ENCODE peak calls at places on chromosome 12, in ten cellular contexts. Z, Q, W, E, A, L, V, Y, T and P are unnamed samples.
A peak's percentile ranks its signal among the peaks of the same experiment; 100 is the strongest.

GRCh38 chr12:121189061-121189886 is 20.7 kb upstream of the P2RX4 start:
- DNase-seq in Z (no peak), Q (no peak), W (no peak), E (no peak), A (no peak), L (no peak), V (no peak), Y (no peak), T (no peak), P (peak; percentile 31)

GRCh38 chr12:16095531-16096110 is 181.9 kb downstream of the SLC15A5 start:
- DNase-seq in Z (no peak), Q (no peak), W (no peak), E (no peak), A (no peak), L (no peak), V (no peak), Y (no peak), T (no peak), P (no peak)

GRCh38 chr12:45039757-45040156 is 11.1 kb downstream of the DBX2 start:
- DNase-seq in Z (no peak), Q (no peak), W (no peak), E (no peak), A (no peak), L (no peak), V (no peak), Y (no peak), T (no peak), P (no peak)

GRCh38 chr12:40158592-40159111 is 52.8 kb upstream of the SLC2A13 start:
- DNase-seq in Z (no peak), Q (no peak), W (no peak), E (no peak), A (no peak), L (no peak), V (no peak), Y (no peak), T (no peak), P (no peak)

GRCh38 chr12:18345021-18345735 is 83.9 kb downstream of the PIK3C2G start:
- DNase-seq in Z (no peak), Q (no peak), W (no peak), E (no peak), A (no peak), L (no peak), V (no peak), Y (no peak), T (no peak), P (peak; percentile 9)

GRCh38 chr12:126507231-126507630 is 1442.0 kb downstream of the AACS start:
- DNase-seq in Z (no peak), Q (no peak), W (no peak), E (no peak), A (no peak), L (no peak), V (no peak), Y (no peak), T (no peak), P (no peak)

GRCh38 chr12:59649203-59649602 is 53.4 kb downstream of the SLC16A7 start:
- DNase-seq in Z (no peak), Q (no peak), W (no peak), E (no peak), A (no peak), L (no peak), V (no peak), Y (no peak), T (no peak), P (peak; percentile 7)

GRCh38 chr12:118328486-118329340 is 44.0 kb downstream of the TAOK3 start:
- DNase-seq in Z (no peak), Q (no peak), W (no peak), E (no peak), A (no peak), L (no peak), V (no peak), Y (no peak), T (no peak), P (no peak)

GRCh38 chr12:107450541-107450940 is 235.1 kb upstream of the PWP1 start:
- DNase-seq in Z (no peak), Q (no peak), W (no peak), E (no peak), A (no peak), L (peak; percentile 36), V (no peak), Y (no peak), T (no peak), P (no peak)

GRCh38 chr12:11727133-11727664 is 77.7 kb downstream of the ETV6 start:
- DNase-seq in Z (peak; percentile 49), Q (peak; percentile 33), W (no peak), E (no peak), A (no peak), L (no peak), V (no peak), Y (peak; percentile 14), T (no peak), P (peak; percentile 67)

GRCh38 chr12:82461851-82462250 is 103.5 kb downstream of the METTL25 start:
- DNase-seq in Z (no peak), Q (no peak), W (no peak), E (no peak), A (no peak), L (no peak), V (no peak), Y (no peak), T (no peak), P (no peak)

GRCh38 chr12:65525501-65526141 is 247.1 kb downstream of the MSRB3 start:
- DNase-seq in Z (no peak), Q (no peak), W (no peak), E (no peak), A (no peak), L (peak; percentile 33), V (no peak), Y (no peak), T (no peak), P (peak; percentile 55)

GRCh38 chr12:6226002-6226700 is 26.0 kb downstream of the CD9 start:
- DNase-seq in Z (no peak), Q (no peak), W (peak; percentile 51), E (no peak), A (no peak), L (no peak), V (no peak), Y (no peak), T (peak; percentile 85), P (peak; percentile 93)

GRCh38 chr12:6827437-6827894 is 741 bp upstream of the P3H3 start:
- DNase-seq in Z (peak; percentile 43), Q (peak; percentile 53), W (peak; percentile 51), E (peak; percentile 87), A (no peak), L (peak; percentile 86), V (peak; percentile 65), Y (no peak), T (peak; percentile 89), P (peak; percentile 72)

GRCh38 chr12:103645202-103645601 is 58.1 kb downstream of the STAB2 start:
- DNase-seq in Z (no peak), Q (no peak), W (no peak), E (no peak), A (no peak), L (no peak), V (no peak), Y (no peak), T (no peak), P (no peak)

GRCh38 chr12:1318327-1319031 is 275.9 kb downstream of the FBXL14 start:
- DNase-seq in Z (no peak), Q (no peak), W (peak; percentile 5), E (no peak), A (no peak), L (peak; percentile 46), V (no peak), Y (no peak), T (no peak), P (peak; percentile 70)

GRCh38 chr12:48999371-49000131 is at the start of gene DDN:
- DNase-seq in Z (no peak), Q (peak; percentile 40), W (no peak), E (no peak), A (no peak), L (peak; percentile 34), V (no peak), Y (peak; percentile 29), T (peak; percentile 46), P (peak; percentile 61)

GRCh38 chr12:87995581-87996178 is 33.5 kb downstream of the C12orf50 start:
- DNase-seq in Z (peak; percentile 11), Q (peak; percentile 18), W (peak; percentile 29), E (peak; percentile 56), A (no peak), L (peak; percentile 63), V (no peak), Y (peak; percentile 2), T (peak; percentile 43), P (peak; percentile 82)

GRCh38 chr12:94152292-94153083 is 4.1 kb downstream of the PLXNC1 start:
- DNase-seq in Z (no peak), Q (no peak), W (no peak), E (no peak), A (no peak), L (no peak), V (no peak), Y (no peak), T (no peak), P (no peak)

GRCh38 chr12:58933068-58933681 is 12.9 kb upstream of the LRIG3 start:
- DNase-seq in Z (no peak), Q (no peak), W (no peak), E (no peak), A (no peak), L (no peak), V (no peak), Y (no peak), T (no peak), P (peak; percentile 70)

GRCh38 chr12:88944403-88944802 is 364.1 kb upstream of the KITLG start:
- DNase-seq in Z (no peak), Q (no peak), W (no peak), E (no peak), A (no peak), L (no peak), V (no peak), Y (no peak), T (no peak), P (peak; percentile 39)